ENCODE peak calls at places on chromosome 7, in five cellular contexts. N is Peyer's patch, K is fibroblast of lung, M is IMR-90, U is psoas muscle. W is an unnamed sample.

GRCh38 chr7:27911920-27912319 is 172.0 kb downstream of the TAX1BP1 start:
- DNase-seq in M (no peak), K (no peak), U (no peak), N (no peak), W (no peak)

GRCh38 chr7:29345590-29345989 is 151.0 kb downstream of the CHN2 start:
- DNase-seq in N (no peak), M (no peak), K (peak; percentile 32), U (peak; percentile 28), W (peak; percentile 13)

GRCh38 chr7:1103789-1104513 is 16.0 kb downstream of the GPER1 start:
- DNase-seq in K (no peak), U (no peak), N (no peak), M (no peak), W (no peak)

GRCh38 chr7:138345567-138345966 is 114.5 kb upstream of the TRIM24 start:
- DNase-seq in M (no peak), U (no peak), N (no peak), K (no peak), W (no peak)

GRCh38 chr7:84506151-84506550 is 311.6 kb upstream of the SEMA3A start:
- DNase-seq in K (peak; percentile 9), N (no peak), M (peak; percentile 60), U (no peak), W (peak; percentile 20)

GRCh38 chr7:101108330-101108857 is 18.5 kb upstream of the SERPINE1 start:
- DNase-seq in K (peak; percentile 71), N (no peak), U (peak; percentile 59), M (no peak), W (no peak)

GRCh38 chr7:119482209-119482608 is 790.8 kb upstream of the KCND2 start:
- DNase-seq in K (peak; percentile 4), U (no peak), M (no peak), N (no peak), W (peak; percentile 33)

GRCh38 chr7:139297795-139298194 is 43.3 kb upstream of the FMC1 start:
- DNase-seq in M (peak; percentile 2), U (no peak), N (no peak), K (no peak), W (no peak)

GRCh38 chr7:80614911-80615310 is 23.5 kb upstream of the CD36 start:
- DNase-seq in N (no peak), K (peak; percentile 77), U (no peak), M (peak; percentile 42), W (no peak)

GRCh38 chr7:144474363-144474762 is 70.9 kb upstream of the NOBOX start:
- DNase-seq in U (no peak), N (no peak), M (no peak), K (no peak), W (no peak)

GRCh38 chr7:131623154-131623553 is 66.7 kb upstream of the PODXL start:
- DNase-seq in N (no peak), K (no peak), M (no peak), U (peak; percentile 30), W (no peak)

GRCh38 chr7:155071121-155071651 is 1.1 kb downstream of the HTR5A start:
- DNase-seq in K (no peak), M (no peak), U (no peak), N (no peak), W (no peak)

GRCh38 chr7:35646289-35647033 is 48.5 kb downstream of the HERPUD2 start:
- DNase-seq in U (no peak), M (no peak), K (peak; percentile 42), N (no peak), W (no peak)

GRCh38 chr7:81190997-81191747 is 272.3 kb upstream of the SEMA3C start:
- DNase-seq in M (peak; percentile 56), U (no peak), K (peak; percentile 55), N (no peak), W (peak; percentile 45)

GRCh38 chr7:42566981-42567510 is 330.0 kb upstream of the GLI3 start:
- DNase-seq in N (no peak), K (peak; percentile 22), M (no peak), U (no peak), W (peak; percentile 56)

GRCh38 chr7:156558198-156558597 is 82.4 kb upstream of the RNF32 start:
- DNase-seq in K (peak; percentile 21), U (no peak), M (peak; percentile 81), N (no peak), W (peak; percentile 63)

GRCh38 chr7:108158766-108159165 is 28.6 kb upstream of the LAMB4 start:
- DNase-seq in N (no peak), M (no peak), K (no peak), U (no peak), W (no peak)

GRCh38 chr7:99021941-99022560 is 121.9 kb downstream of the SMURF1 start:
- DNase-seq in N (no peak), U (no peak), K (no peak), M (no peak), W (no peak)

GRCh38 chr7:24948739-24949138 is 31.2 kb downstream of the OSBPL3 start:
- DNase-seq in N (no peak), U (no peak), K (no peak), M (no peak), W (no peak)

GRCh38 chr7:17311952-17312351 is 13.5 kb downstream of the AHR start:
- DNase-seq in U (no peak), N (no peak), M (no peak), K (no peak), W (no peak)

GRCh38 chr7:101321491-101322401 is at the start of gene IFT22:
- DNase-seq in K (peak; percentile 86), M (peak; percentile 85), N (peak; percentile 94), U (peak; percentile 92), W (peak; percentile 87)

GRCh38 chr7:118755067-118755625 is 530.6 kb downstream of the ANKRD7 start:
- DNase-seq in K (no peak), U (no peak), N (no peak), M (no peak), W (no peak)

GRCh38 chr7:77326131-77326530 is 90.0 kb downstream of the GSAP start:
- DNase-seq in K (no peak), N (no peak), M (peak; percentile 59), U (no peak), W (no peak)

DNA sequence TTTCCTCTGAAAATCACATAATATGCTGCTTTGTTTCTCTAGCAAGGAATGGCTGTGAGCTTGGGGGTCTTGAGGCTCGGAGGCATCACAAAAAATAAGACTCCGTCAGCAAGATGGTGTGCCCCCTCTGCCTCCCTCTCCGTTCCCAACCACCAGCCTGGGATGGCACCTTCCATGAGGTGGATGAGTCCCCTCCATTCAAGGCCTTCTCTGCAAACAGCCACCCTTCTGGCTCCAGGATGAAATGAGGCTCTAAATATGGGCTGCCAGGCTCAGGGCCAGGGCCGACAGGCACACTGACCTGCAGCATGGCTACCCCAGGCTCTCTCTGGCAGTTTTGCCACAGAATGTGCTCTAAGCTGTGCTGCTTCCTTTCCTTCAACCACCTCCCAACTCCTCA is 521.5 kb downstream of the PTPRN2 start:
- DNase-seq in K (no peak), U (no peak), M (no peak), N (no peak), W (no peak)
- H3K9me3 ChIP-seq in K (no peaks in the 10 kb centered on the region), U (no peaks in the 10 kb centered on the region), M (peaks cover 62% of the 10 kb centered on the region), N (no peaks in the 10 kb centered on the region), W (no peaks in the 10 kb centered on the region)

DNA sequence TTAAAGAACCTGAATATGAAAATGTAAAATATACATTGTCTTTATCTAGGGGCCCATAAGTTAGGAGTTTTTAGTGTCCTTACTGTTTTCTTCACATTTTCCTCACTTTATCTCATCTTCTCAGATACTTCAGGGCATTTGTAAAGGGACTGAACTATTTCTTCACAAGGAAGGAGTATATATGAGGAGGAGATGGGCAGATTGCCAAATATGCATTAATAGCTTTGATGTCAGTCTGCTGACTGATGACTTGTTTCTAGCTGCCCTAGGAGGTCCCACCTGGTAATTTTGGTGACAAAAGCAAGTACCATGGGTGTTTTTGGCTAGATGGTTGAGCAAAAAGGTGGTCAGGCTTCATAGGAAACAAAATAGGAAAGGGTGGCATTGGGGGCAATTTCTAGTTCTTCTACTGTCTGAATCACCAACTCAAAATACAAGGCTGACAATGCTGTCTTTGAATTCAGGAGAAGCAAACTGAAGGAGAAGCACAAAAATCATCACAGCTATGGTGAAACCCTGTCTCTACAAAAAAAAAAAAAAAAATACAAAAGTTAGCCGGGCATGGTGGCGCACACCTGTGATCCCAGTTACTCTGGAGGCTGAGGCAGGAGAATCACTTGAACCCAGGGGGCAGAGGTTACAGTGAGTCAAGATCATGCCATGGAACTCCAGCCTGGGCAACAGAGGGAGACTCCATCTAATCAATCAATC is 10.4 kb upstream of the STRIP2 start:
- DNase-seq in U (no peak), M (peak; percentile 25), K (peak; percentile 9), N (no peak), W (no peak)
- H3K36me3 ChIP-seq in U (no peaks in the 10 kb centered on the region), M (peaks cover 1% of the 10 kb centered on the region), K (no peaks in the 10 kb centered on the region), N (no peaks in the 10 kb centered on the region), W (no peaks in the 10 kb centered on the region)

GRCh38 chr7:16023046-16023445 is 336.6 kb upstream of the MEOX2 start:
- DNase-seq in N (no peak), M (no peak), K (no peak), U (no peak), W (no peak)
- H3K9me3 ChIP-seq in N (no peaks in the 10 kb centered on the region), M (no peaks in the 10 kb centered on the region), K (no peaks in the 10 kb centered on the region), U (no peaks in the 10 kb centered on the region), W (no peaks in the 10 kb centered on the region)

GRCh38 chr7:23410446-23411183 is 59.7 kb downstream of the IGF2BP3 start:
- DNase-seq in M (no peak), U (no peak), K (no peak), N (no peak), W (no peak)
- H3K36me3 ChIP-seq in M (peaks cover 32% of the 10 kb centered on the region), U (no peaks in the 10 kb centered on the region), K (no peaks in the 10 kb centered on the region), N (no peaks in the 10 kb centered on the region), W (peaks cover 84% of the 10 kb centered on the region)

GRCh38 chr7:158468225-158468624 is 119.4 kb downstream of the PTPRN2 start:
- DNase-seq in N (no peak), M (no peak), U (no peak), K (no peak), W (no peak)
- H3K9me3 ChIP-seq in N (no peaks in the 10 kb centered on the region), M (peaks cover 30% of the 10 kb centered on the region), U (no peaks in the 10 kb centered on the region), K (no peaks in the 10 kb centered on the region), W (no peaks in the 10 kb centered on the region)